ENCODE peak calls at places on chromosomes 5 and 9, in seven cellular contexts. Z, G, J, E, N, C and F are unnamed samples.

GRCh38 chr9:34179528-34180138 is 790 bp downstream of the UBAP1 start:
- DNase-seq in Z (peak; percentile 34), J (no peak), E (no peak), G (peak; percentile 71), C (peak; percentile 74), N (no peak), F (peak; percentile 28)

GRCh38 chr5:143403607-143404415 is at the start of gene NR3C1:
- DNase-seq in Z (peak; percentile 61), G (peak; percentile 88), J (peak; percentile 90), N (peak; percentile 66), C (peak; percentile 88), E (no peak), F (peak; percentile 41)

GRCh38 chr9:107888773-107889227 is 399.2 kb upstream of the KLF4 start:
- DNase-seq in N (no peak), E (no peak), Z (no peak), J (no peak), G (no peak), C (no peak), F (no peak)

GRCh38 chr9:126366366-126367011 is 39.9 kb downstream of the MVB12B start:
- DNase-seq in J (peak; percentile 34), E (no peak), C (no peak), G (no peak), Z (no peak), N (no peak), F (no peak)

GRCh38 chr9:129910628-129911567 is 75.6 kb downstream of the USP20 start:
- DNase-seq in N (no peak), Z (no peak), G (peak; percentile 98), J (no peak), E (peak; percentile 99), C (peak; percentile 100), F (no peak)

GRCh38 chr5:10220253-10220652 is 29.4 kb downstream of the ATPSCKMT start:
- DNase-seq in C (no peak), E (no peak), Z (no peak), N (no peak), G (peak; percentile 17), J (no peak), F (no peak)

GRCh38 chr9:109176963-109177362 is 9.9 kb upstream of the FRRS1L start:
- DNase-seq in N (no peak), J (no peak), G (no peak), Z (no peak), E (no peak), C (no peak), F (no peak)

GRCh38 chr9:91727316-91727861 is 222.6 kb downstream of the ROR2 start:
- DNase-seq in E (no peak), Z (peak; percentile 29), N (peak; percentile 19), J (no peak), G (peak; percentile 14), C (peak; percentile 41), F (peak; percentile 66)

GRCh38 chr9:83649515-83649914 is 26.6 kb downstream of the IDNK start:
- DNase-seq in C (no peak), E (no peak), J (no peak), G (no peak), N (no peak), Z (no peak), F (no peak)

GRCh38 chr9:21967707-21968106 is 26.5 kb downstream of the CDKN2A start:
- DNase-seq in C (peak; percentile 56), J (no peak), G (no peak), E (no peak), N (no peak), Z (no peak), F (no peak)

GRCh38 chr5:173315495-173316352 is 12.5 kb downstream of the STC2 start:
- DNase-seq in E (no peak), G (peak; percentile 63), N (no peak), Z (no peak), J (no peak), C (peak; percentile 95), F (no peak)

GRCh38 chr5:96079075-96079474 is 117.4 kb upstream of the ELL2 start:
- DNase-seq in N (no peak), C (peak; percentile 95), E (peak; percentile 83), J (no peak), Z (no peak), G (peak; percentile 84), F (no peak)

GRCh38 chr9:130845901-130846381 is 10.9 kb downstream of the ABL1 start:
- DNase-seq in C (peak; percentile 90), G (peak; percentile 74), E (peak; percentile 76), J (no peak), Z (no peak), N (no peak), F (no peak)

GRCh38 chr9:116389546-116390305 is 236.1 kb downstream of the PAPPA start:
- DNase-seq in C (no peak), J (no peak), N (no peak), Z (no peak), G (no peak), E (no peak), F (no peak)

GRCh38 chr5:180370861-180371641 is 17.9 kb upstream of the GFPT2 start:
- DNase-seq in J (peak; percentile 45), E (no peak), Z (no peak), C (no peak), N (no peak), G (no peak), F (no peak)

GRCh38 chr9:120377268-120378150 is 202.5 kb downstream of the CDK5RAP2 start:
- DNase-seq in J (no peak), G (no peak), Z (no peak), E (no peak), C (no peak), N (no peak), F (no peak)

GRCh38 chr5:179607449-179607931 is 16.0 kb downstream of the HNRNPH1 start:
- DNase-seq in J (peak; percentile 60), E (no peak), N (no peak), G (no peak), Z (no peak), C (no peak), F (no peak)

GRCh38 chr5:86977185-86977584 is 290.5 kb upstream of the RASA1 start:
- DNase-seq in C (no peak), J (no peak), G (no peak), Z (no peak), N (no peak), E (no peak), F (no peak)

GRCh38 chr5:90233496-90233895 is 176.1 kb downstream of the CETN3 start:
- DNase-seq in Z (no peak), G (no peak), E (no peak), J (no peak), N (no peak), C (peak; percentile 14), F (no peak)